ENCODE peak calls at places on chromosomes 1 and 21, in eight cellular contexts. K is thoracic aorta; R is activated naive CD4-positive, alpha-beta T cell treated with anti-CD3 and anti-CD28 coated beads, Interleukin-2, amount 50 U/mL, for 16 hours; O is HuH-7.5; Z is heart left ventricle; J is H4; H is stimulated activated CD8-positive, alpha-beta memory T cell treated with anti-CD3 and anti-CD28 coated beads, Interleukin-2, amount 100 ng/mL, for 48 hours; I is small intestine. B is an unnamed sample.

GRCh38 chr1:82625562-82625961 is 824.8 kb downstream of the ADGRL2 start:
- DNase-seq in Z (no peak), H (no peak), K (no peak), I (no peak), R (no peak), J (no peak), O (no peak), B (no peak)

GRCh38 chr1:198701766-198702539 is 63.1 kb downstream of the PTPRC start:
- DNase-seq in O (no peak), J (no peak), H (no peak), R (no peak), K (no peak), Z (no peak), I (no peak), B (no peak)

GRCh38 chr1:51025374-51025773 is 55.3 kb downstream of the CDKN2C start:
- DNase-seq in K (no peak), R (no peak), I (no peak), Z (no peak), H (no peak), J (no peak), O (no peak), B (no peak)

GRCh38 chr1:19639999-19640362 is 4.1 kb upstream of the NBL1 start:
- DNase-seq in H (no peak), K (no peak), R (no peak), O (no peak), I (peak), J (no peak), Z (no peak), B (no peak)

GRCh38 chr1:3923378-3924185 is 23.5 kb upstream of the C1orf174 start:
- DNase-seq in Z (no peak), O (no peak), R (no peak), H (no peak), J (no peak), K (no peak), I (no peak), B (peak)

GRCh38 chr21:39006653-39007417 is 176.4 kb downstream of the PSMG1 start:
- DNase-seq in O (no peak), H (no peak), R (no peak), I (no peak), K (peak), J (no peak), Z (peak), B (no peak)

GRCh38 chr1:93847811-93848288 is 31.2 kb downstream of the DNTTIP2 start:
- DNase-seq in H (peak), I (peak), O (peak), J (peak), Z (peak), R (peak), K (peak), B (peak)

GRCh38 chr1:202016717-202017384 is 6.5 kb downstream of the ELF3 start:
- DNase-seq in J (no peak), Z (no peak), I (no peak), O (no peak), H (no peak), R (no peak), K (no peak), B (no peak)

GRCh38 chr1:4170953-4171352 is 270.9 kb upstream of the C1orf174 start:
- DNase-seq in Z (no peak), I (no peak), J (no peak), K (no peak), O (no peak), R (no peak), H (no peak), B (no peak)

GRCh38 chr1:55352080-55352800 is 137.1 kb upstream of the USP24 start:
- DNase-seq in I (no peak), K (no peak), H (no peak), O (no peak), R (no peak), J (no peak), Z (peak), B (no peak)

GRCh38 chr1:65104854-65105540 is 43.0 kb upstream of the AK4 start:
- DNase-seq in J (no peak), O (no peak), R (no peak), K (no peak), Z (no peak), H (no peak), I (no peak), B (no peak)

GRCh38 chr1:205633421-205633976 is 1.7 kb upstream of the ELK4 start:
- DNase-seq in K (no peak), J (no peak), H (no peak), I (no peak), Z (no peak), R (no peak), O (no peak), B (no peak)

GRCh38 chr1:153627797-153628626 is at the start of gene S100A1:
- DNase-seq in R (no peak), O (no peak), H (no peak), Z (peak), I (no peak), K (no peak), J (no peak), B (no peak)

GRCh38 chr1:55986003-55986402 is 593.4 kb downstream of the PLPP3 start:
- DNase-seq in I (no peak), Z (no peak), J (no peak), O (no peak), K (no peak), H (no peak), R (no peak), B (no peak)

GRCh38 chr1:227544677-227545076 is 18.7 kb upstream of the ZNF678 start:
- DNase-seq in R (no peak), K (no peak), I (no peak), O (no peak), J (no peak), Z (no peak), H (no peak), B (no peak)

GRCh38 chr1:117607471-117607870 is 1.6 kb downstream of the TENT5C start:
- DNase-seq in K (no peak), R (no peak), H (peak), I (peak), Z (no peak), J (no peak), O (no peak), B (no peak)

GRCh38 chr1:226956942-226957713 is 17.0 kb downstream of the COQ8A start:
- DNase-seq in J (no peak), O (no peak), R (no peak), I (no peak), K (no peak), Z (no peak), H (no peak), B (no peak)

GRCh38 chr1:218537131-218537904 is 192.2 kb downstream of the TGFB2 start:
- DNase-seq in J (no peak), H (no peak), Z (no peak), K (no peak), I (no peak), R (no peak), O (no peak), B (no peak)

GRCh38 chr1:232853994-232854532 is 48.8 kb downstream of the MAP10 start:
- DNase-seq in I (no peak), O (no peak), Z (no peak), H (no peak), K (no peak), R (no peak), J (peak), B (no peak)

GRCh38 chr1:155479205-155479604 is 83.4 kb downstream of the ASH1L start:
- DNase-seq in Z (no peak), I (no peak), H (no peak), K (no peak), R (no peak), O (no peak), J (no peak), B (no peak)

GRCh38 chr1:229098903-229099578 is 171.9 kb upstream of the RAB4A start:
- DNase-seq in O (peak), K (no peak), J (no peak), I (peak), R (no peak), Z (no peak), H (no peak), B (no peak)

GRCh38 chr1:193110246-193110645 is 5.0 kb upstream of the GLRX2 start:
- DNase-seq in O (no peak), Z (no peak), R (no peak), K (no peak), J (no peak), H (no peak), I (no peak), B (no peak)

GRCh38 chr1:2356401-2356800 is 35.0 kb downstream of the MORN1 start:
- DNase-seq in H (no peak), R (no peak), I (no peak), K (no peak), Z (no peak), J (no peak), O (no peak), B (peak)

GRCh38 chr1:169869426-169869825 is 24.3 kb downstream of the SCYL3 start:
- DNase-seq in O (no peak), J (no peak), R (no peak), Z (no peak), I (no peak), K (no peak), H (no peak), B (no peak)

B was measured in CD14-positive monocyte.